ENCODE peak calls at places on chromosomes 2 and 18, in four cellular contexts. S is Caco-2, K is mesothelial cell of epicardium, V is PC-3. F is an unnamed sample.

GRCh38 chr18:9696112-9696511 is 12.0 kb upstream of the RAB31 start:
- DNase-seq in S (no peak), K (no peak), V (no peak), F (no peak)

GRCh38 chr2:64623232-64623879 is 30.4 kb downstream of the SERTAD2 start:
- DNase-seq in S (no peak), K (peak; percentile 29), V (no peak), F (no peak)

GRCh38 chr18:48948112-48949050 is 2.4 kb downstream of the SMAD7 start:
- DNase-seq in S (peak; percentile 60), K (no peak), V (peak; percentile 20), F (peak; percentile 61)

GRCh38 chr2:96772903-96773675 is 12.4 kb downstream of the CNNM4 start:
- DNase-seq in S (no peak), K (no peak), V (no peak), F (no peak)

GRCh38 chr2:240813231-240813921 is 6.6 kb downstream of the KIF1A start:
- DNase-seq in S (no peak), K (peak; percentile 10), V (no peak), F (no peak)

GRCh38 chr2:234661849-234662248 is 165.0 kb upstream of the ARL4C start:
- DNase-seq in S (no peak), K (no peak), V (no peak), F (no peak)

GRCh38 chr2:27920148-27920885 is 29.8 kb downstream of the BABAM2 start:
- DNase-seq in S (no peak), K (no peak), V (peak; percentile 76), F (peak; percentile 87)

GRCh38 chr18:48992791-48993555 is 42.2 kb upstream of the SMAD7 start:
- DNase-seq in S (no peak), K (no peak), V (no peak), F (no peak)

GRCh38 chr18:23859466-23860352 is 154.8 kb upstream of the TTC39C start:
- DNase-seq in S (no peak), K (no peak), V (no peak), F (no peak)

GRCh38 chr18:12287131-12287681 is 20.8 kb upstream of the TUBB6 start:
- DNase-seq in S (no peak), K (peak; percentile 45), V (no peak), F (no peak)

GRCh38 chr18:58253871-58254270 is 209.8 kb downstream of the NEDD4L start:
- DNase-seq in S (no peak), K (no peak), V (peak; percentile 25), F (no peak)

GRCh38 chr2:144451443-144451842 is 68.5 kb downstream of the ZEB2 start:
- DNase-seq in S (no peak), K (no peak), V (no peak), F (no peak)

GRCh38 chr2:144446136-144446535 is 73.8 kb downstream of the ZEB2 start:
- DNase-seq in S (no peak), K (no peak), V (no peak), F (no peak)

GRCh38 chr2:144447535-144447934 is 72.4 kb downstream of the ZEB2 start:
- DNase-seq in S (no peak), K (no peak), V (no peak), F (no peak)

GRCh38 chr2:144448389-144449027 is 71.4 kb downstream of the ZEB2 start:
- DNase-seq in S (no peak), K (no peak), V (no peak), F (no peak)

DNA sequence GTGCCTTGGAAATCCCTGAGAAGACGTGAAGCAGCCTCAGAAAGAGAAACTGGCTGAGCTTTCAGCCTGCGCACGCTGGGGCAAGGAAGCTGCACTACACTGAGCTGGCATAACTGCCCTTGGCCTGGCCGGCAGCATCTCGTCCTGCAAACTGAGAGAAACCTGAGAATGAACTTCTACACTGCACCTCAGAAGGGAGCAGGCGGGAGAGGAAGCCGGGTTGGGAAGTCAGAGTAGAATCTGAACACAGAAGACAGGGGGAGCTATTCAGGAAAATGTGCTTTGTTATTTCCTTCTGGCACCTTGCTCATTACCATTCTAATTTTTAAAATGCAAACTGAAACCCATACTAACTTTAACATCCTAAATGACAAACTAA is 70.9 kb downstream of the ZEB2 start:
- DNase-seq in S (no peak), K (no peak), V (no peak), F (no peak)
- TF ChIP-seq CTCF in S (no peak), K (no peak), V (no peak), F (peak; percentile 24)

GRCh38 chr2:223797811-223798721 is 39.3 kb downstream of the AP1S3 start:
- DNase-seq in S (no peak), K (no peak), V (peak; percentile 69), F (no peak)
- TF ChIP-seq CTCF in S (peak; percentile 72), K (peak; percentile 52), V (peak; percentile 84), F (peak; percentile 83)

GRCh38 chr2:174046172-174046571 is 81.0 kb upstream of the SP3 start:
- DNase-seq in S (no peak), K (no peak), V (no peak), F (no peak)

GRCh38 chr2:174047746-174048145 is 82.6 kb upstream of the SP3 start:
- DNase-seq in S (no peak), K (no peak), V (no peak), F (no peak)

GRCh38 chr2:174049895-174050294 is 84.7 kb upstream of the SP3 start:
- DNase-seq in S (no peak), K (no peak), V (no peak), F (no peak)

GRCh38 chr2:174051039-174051438 is 85.9 kb upstream of the SP3 start:
- DNase-seq in S (no peak), K (no peak), V (no peak), F (no peak)

DNA sequence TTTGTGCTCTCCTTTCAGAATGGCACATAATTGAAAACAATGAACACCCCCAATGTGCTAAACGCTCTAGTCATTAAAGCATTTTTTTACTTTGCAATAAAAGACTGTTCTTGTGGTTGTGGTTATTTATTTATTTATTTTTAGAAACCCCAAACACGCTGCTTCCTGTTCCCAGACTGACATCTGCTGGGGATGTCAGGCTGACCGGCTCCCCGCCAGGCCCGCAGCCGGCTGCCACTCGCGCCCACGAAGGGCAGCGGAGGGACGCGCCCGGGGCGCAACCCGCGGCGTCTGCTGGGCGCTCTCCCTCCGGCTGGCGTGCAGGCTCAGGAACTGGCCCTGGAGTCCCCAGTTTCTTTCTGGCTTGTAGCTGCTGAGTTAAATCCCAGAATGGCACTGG is 83.1 kb upstream of the SP3 start:
- DNase-seq in S (no peak), K (no peak), V (no peak), F (no peak)
- TF ChIP-seq CTCF in S (no peak), K (no peak), V (no peak), F (no peak)

GRCh38 chr2:237572021-237572741 is 5.8 kb downstream of the PRLH start:
- DNase-seq in S (peak; percentile 82), K (peak; percentile 96), V (peak; percentile 87), F (peak; percentile 71)

GRCh38 chr2:237574894-237575868 is 8.8 kb downstream of the PRLH start:
- DNase-seq in S (no peak), K (no peak), V (peak; percentile 88), F (peak; percentile 56)

GRCh38 chr2:237574467-237574866 is 8.1 kb downstream of the PRLH start:
- DNase-seq in S (no peak), K (no peak), V (no peak), F (no peak)

GRCh38 chr2:237572742-237573101 is 6.3 kb downstream of the PRLH start:
- DNase-seq in S (no peak), K (no peak), V (no peak), F (no peak)

DNA sequence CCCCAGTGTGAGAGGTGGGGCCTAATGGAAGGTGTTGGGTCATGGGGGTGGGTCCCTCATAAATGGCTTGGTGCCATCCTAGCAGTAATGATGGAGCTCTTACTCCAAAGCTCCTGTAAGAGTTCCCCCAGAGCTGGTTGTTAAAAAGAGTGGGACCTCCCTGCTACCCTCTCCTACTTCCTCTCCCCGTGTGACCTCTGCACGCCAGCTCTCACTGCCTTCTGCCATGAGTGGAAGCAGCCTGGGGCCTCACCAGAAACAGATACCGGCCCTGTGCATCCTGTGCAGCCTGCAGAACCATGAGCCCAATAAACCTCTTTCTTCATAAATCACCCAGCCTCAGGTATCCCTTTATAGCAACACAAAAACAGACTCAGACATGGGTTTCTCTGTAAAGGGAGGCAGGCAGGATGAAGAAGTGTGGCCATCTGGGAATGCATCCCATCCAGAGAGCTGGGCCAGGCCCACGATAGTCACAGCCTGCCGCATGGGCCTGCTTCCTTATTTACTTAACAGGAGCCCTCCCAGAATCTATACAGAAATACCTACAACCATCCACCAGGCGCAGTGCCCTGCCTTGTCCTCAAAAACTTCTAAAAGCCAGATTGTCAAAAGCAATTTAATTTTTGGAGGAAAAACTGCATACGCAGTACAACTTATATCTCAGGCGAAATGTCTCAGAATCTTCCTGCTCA is 7.5 kb downstream of the PRLH start:
- DNase-seq in S (no peak), K (no peak), V (no peak), F (no peak)
- TF ChIP-seq CTCF in S (no peak), K (no peak), V (no peak), F (no peak)

GRCh38 chr2:176129825-176130152 is 284 bp downstream of the HOXD8 start:
- DNase-seq in S (no peak), K (no peak), V (no peak), F (no peak)
- TF ChIP-seq CTCF in S (no peak), K (no peak), V (no peak), F (no peak)

F was measured in LNCaP clone FGC.